ENCODE peak calls at places on chromosomes 1 and 21, in six cellular contexts. One of them, this sample, is unnamed.

GRCh38 chr1:227945891-227946623 is 1.7 kb downstream of the WNT9A start:
- DNase-seq in GM13976: no peak
- DNase-seq in posterior cingulate gyrus: no peak
- DNase-seq in fibroblast of mammary gland: peak
- DNase-seq in fibroblast of the conjunctiva: peak
- DNase-seq in small intestine: peak
- DNase-seq in this sample: no peak

GRCh38 chr21:26117324-26117971 is 53.1 kb downstream of the APP start:
- DNase-seq in fibroblast of the conjunctiva: no peak
- DNase-seq in fibroblast of mammary gland: no peak
- DNase-seq in posterior cingulate gyrus: no peak
- DNase-seq in GM13976: no peak
- DNase-seq in small intestine: no peak
- DNase-seq in this sample: no peak

GRCh38 chr21:37230632-37231246 is 36.4 kb downstream of the VPS26C start:
- DNase-seq in posterior cingulate gyrus: no peak
- DNase-seq in fibroblast of mammary gland: no peak
- DNase-seq in fibroblast of the conjunctiva: no peak
- DNase-seq in small intestine: peak
- DNase-seq in GM13976: no peak
- DNase-seq in this sample: no peak

GRCh38 chr1:53508991-53509663 is 49.9 kb downstream of the DMRTB1 start:
- DNase-seq in fibroblast of mammary gland: peak
- DNase-seq in GM13976: no peak
- DNase-seq in fibroblast of the conjunctiva: no peak
- DNase-seq in small intestine: no peak
- DNase-seq in posterior cingulate gyrus: no peak
- DNase-seq in this sample: no peak

GRCh38 chr1:179025975-179026812 is 500 bp downstream of the FAM20B start:
- DNase-seq in posterior cingulate gyrus: peak
- DNase-seq in fibroblast of the conjunctiva: no peak
- DNase-seq in small intestine: peak
- DNase-seq in GM13976: peak
- DNase-seq in fibroblast of mammary gland: peak
- DNase-seq in this sample: peak

GRCh38 chr1:114342376-114342775 is 168.6 kb downstream of the TRIM33 start:
- DNase-seq in fibroblast of the conjunctiva: no peak
- DNase-seq in posterior cingulate gyrus: no peak
- DNase-seq in small intestine: peak
- DNase-seq in GM13976: no peak
- DNase-seq in fibroblast of mammary gland: no peak
- DNase-seq in this sample: no peak

GRCh38 chr21:17679002-17679600 is 66.4 kb upstream of the BTG3 start:
- DNase-seq in fibroblast of the conjunctiva: peak
- DNase-seq in posterior cingulate gyrus: no peak
- DNase-seq in small intestine: peak
- DNase-seq in fibroblast of mammary gland: peak
- DNase-seq in GM13976: peak
- DNase-seq in this sample: peak

GRCh38 chr1:206971029-206971655 is 882 bp upstream of the FCAMR start:
- DNase-seq in posterior cingulate gyrus: no peak
- DNase-seq in fibroblast of the conjunctiva: no peak
- DNase-seq in GM13976: no peak
- DNase-seq in fibroblast of mammary gland: no peak
- DNase-seq in small intestine: no peak
- DNase-seq in this sample: no peak

GRCh38 chr1:3012511-3013291 is 8.6 kb upstream of the ACTRT2 start:
- DNase-seq in GM13976: peak
- DNase-seq in posterior cingulate gyrus: peak
- DNase-seq in fibroblast of mammary gland: no peak
- DNase-seq in fibroblast of the conjunctiva: no peak
- DNase-seq in small intestine: peak
- DNase-seq in this sample: no peak

GRCh38 chr1:172005856-172006255 is 164.6 kb downstream of the DNM3 start:
- DNase-seq in fibroblast of the conjunctiva: no peak
- DNase-seq in fibroblast of mammary gland: peak
- DNase-seq in small intestine: peak
- DNase-seq in posterior cingulate gyrus: no peak
- DNase-seq in GM13976: no peak
- DNase-seq in this sample: no peak

GRCh38 chr1:76250317-76250716 is 175.8 kb downstream of the ST6GALNAC3 start:
- DNase-seq in posterior cingulate gyrus: no peak
- DNase-seq in small intestine: no peak
- DNase-seq in GM13976: no peak
- DNase-seq in fibroblast of mammary gland: no peak
- DNase-seq in fibroblast of the conjunctiva: no peak
- DNase-seq in this sample: no peak

GRCh38 chr1:93904228-93904627 is 5.0 kb downstream of the GCLM start:
- DNase-seq in fibroblast of the conjunctiva: no peak
- DNase-seq in posterior cingulate gyrus: no peak
- DNase-seq in fibroblast of mammary gland: no peak
- DNase-seq in GM13976: peak
- DNase-seq in small intestine: peak
- DNase-seq in this sample: no peak

GRCh38 chr1:62687421-62687902 is 724 bp downstream of the DOCK7 start:
- DNase-seq in GM13976: peak
- DNase-seq in small intestine: peak
- DNase-seq in fibroblast of the conjunctiva: peak
- DNase-seq in fibroblast of mammary gland: peak
- DNase-seq in posterior cingulate gyrus: peak
- DNase-seq in this sample: no peak

GRCh38 chr1:46244656-46245371 is 2.7 kb upstream of the RAD54L start:
- DNase-seq in fibroblast of mammary gland: peak
- DNase-seq in small intestine: no peak
- DNase-seq in fibroblast of the conjunctiva: peak
- DNase-seq in posterior cingulate gyrus: no peak
- DNase-seq in GM13976: peak
- DNase-seq in this sample: no peak

GRCh38 chr1:11333631-11334030 is 60.6 kb downstream of the UBIAD1 start:
- DNase-seq in fibroblast of mammary gland: no peak
- DNase-seq in small intestine: no peak
- DNase-seq in posterior cingulate gyrus: no peak
- DNase-seq in fibroblast of the conjunctiva: no peak
- DNase-seq in GM13976: no peak
- DNase-seq in this sample: no peak

GRCh38 chr1:4944911-4945310 is 290.5 kb downstream of the AJAP1 start:
- DNase-seq in fibroblast of the conjunctiva: no peak
- DNase-seq in fibroblast of mammary gland: no peak
- DNase-seq in GM13976: no peak
- DNase-seq in small intestine: no peak
- DNase-seq in posterior cingulate gyrus: no peak
- DNase-seq in this sample: no peak

GRCh38 chr1:221868894-221869293 is 127.0 kb upstream of the DUSP10 start:
- DNase-seq in small intestine: no peak
- DNase-seq in fibroblast of mammary gland: peak
- DNase-seq in fibroblast of the conjunctiva: no peak
- DNase-seq in GM13976: no peak
- DNase-seq in posterior cingulate gyrus: no peak
- DNase-seq in this sample: no peak

GRCh38 chr1:52544665-52545525 is 8.0 kb downstream of the TUT4 start:
- DNase-seq in GM13976: no peak
- DNase-seq in fibroblast of mammary gland: no peak
- DNase-seq in small intestine: no peak
- DNase-seq in fibroblast of the conjunctiva: no peak
- DNase-seq in posterior cingulate gyrus: no peak
- DNase-seq in this sample: no peak

GRCh38 chr1:20723537-20724363 is 5.9 kb upstream of the KIF17 start:
- DNase-seq in small intestine: no peak
- DNase-seq in posterior cingulate gyrus: peak
- DNase-seq in GM13976: no peak
- DNase-seq in fibroblast of the conjunctiva: no peak
- DNase-seq in fibroblast of mammary gland: no peak
- DNase-seq in this sample: no peak

GRCh38 chr1:13600762-13601483 is 17.3 kb downstream of the PDPN start:
- DNase-seq in fibroblast of mammary gland: no peak
- DNase-seq in small intestine: no peak
- DNase-seq in posterior cingulate gyrus: no peak
- DNase-seq in fibroblast of the conjunctiva: no peak
- DNase-seq in GM13976: no peak
- DNase-seq in this sample: no peak

GRCh38 chr1:61606448-61607312 is 118.3 kb downstream of the TM2D1 start:
- DNase-seq in posterior cingulate gyrus: no peak
- DNase-seq in fibroblast of mammary gland: peak
- DNase-seq in small intestine: no peak
- DNase-seq in GM13976: no peak
- DNase-seq in fibroblast of the conjunctiva: no peak
- DNase-seq in this sample: no peak

GRCh38 chr1:181100015-181100905 is 11.8 kb downstream of the IER5 start:
- DNase-seq in fibroblast of the conjunctiva: no peak
- DNase-seq in small intestine: no peak
- DNase-seq in posterior cingulate gyrus: no peak
- DNase-seq in GM13976: no peak
- DNase-seq in fibroblast of mammary gland: peak
- DNase-seq in this sample: no peak

GRCh38 chr1:109530457-109531204 is 9.0 kb upstream of the GPR61 start:
- DNase-seq in posterior cingulate gyrus: no peak
- DNase-seq in GM13976: no peak
- DNase-seq in fibroblast of mammary gland: no peak
- DNase-seq in fibroblast of the conjunctiva: no peak
- DNase-seq in small intestine: no peak
- DNase-seq in this sample: peak

GRCh38 chr1:178531897-178532296 is 19.0 kb downstream of the TEX35 start:
- DNase-seq in GM13976: no peak
- DNase-seq in small intestine: no peak
- DNase-seq in fibroblast of the conjunctiva: no peak
- DNase-seq in fibroblast of mammary gland: no peak
- DNase-seq in posterior cingulate gyrus: no peak
- DNase-seq in this sample: no peak

GRCh38 chr1:21254335-21254951 is 35.8 kb downstream of the ECE1 start:
- DNase-seq in GM13976: no peak
- DNase-seq in small intestine: no peak
- DNase-seq in fibroblast of mammary gland: peak
- DNase-seq in posterior cingulate gyrus: peak
- DNase-seq in fibroblast of the conjunctiva: peak
- DNase-seq in this sample: no peak

GRCh38 chr1:234781241-234782056 is 171.5 kb upstream of the IRF2BP2 start:
- DNase-seq in fibroblast of mammary gland: no peak
- DNase-seq in fibroblast of the conjunctiva: no peak
- DNase-seq in small intestine: peak
- DNase-seq in posterior cingulate gyrus: no peak
- DNase-seq in GM13976: no peak
- DNase-seq in this sample: no peak

GRCh38 chr21:43600642-43601397 is 58.5 kb downstream of the HSF2BP start:
- DNase-seq in fibroblast of the conjunctiva: peak
- DNase-seq in posterior cingulate gyrus: no peak
- DNase-seq in GM13976: no peak
- DNase-seq in fibroblast of mammary gland: peak
- DNase-seq in small intestine: no peak
- DNase-seq in this sample: no peak

GRCh38 chr1:96782861-96783260 is 61.3 kb downstream of the PTBP2 start:
- DNase-seq in fibroblast of mammary gland: peak
- DNase-seq in GM13976: no peak
- DNase-seq in small intestine: no peak
- DNase-seq in fibroblast of the conjunctiva: no peak
- DNase-seq in posterior cingulate gyrus: no peak
- DNase-seq in this sample: no peak

GRCh38 chr1:4963251-4963650 is 308.8 kb downstream of the AJAP1 start:
- DNase-seq in fibroblast of mammary gland: peak
- DNase-seq in GM13976: no peak
- DNase-seq in posterior cingulate gyrus: no peak
- DNase-seq in small intestine: no peak
- DNase-seq in fibroblast of the conjunctiva: no peak
- DNase-seq in this sample: no peak

GRCh38 chr21:19981938-19982337 is 1016.3 kb upstream of the NCAM2 start:
- DNase-seq in small intestine: no peak
- DNase-seq in fibroblast of the conjunctiva: no peak
- DNase-seq in posterior cingulate gyrus: no peak
- DNase-seq in fibroblast of mammary gland: no peak
- DNase-seq in GM13976: no peak
- DNase-seq in this sample: no peak

GRCh38 chr1:244651956-244652698 is 799 bp upstream of the DESI2 start:
- DNase-seq in fibroblast of mammary gland: peak
- DNase-seq in posterior cingulate gyrus: no peak
- DNase-seq in fibroblast of the conjunctiva: no peak
- DNase-seq in GM13976: no peak
- DNase-seq in small intestine: no peak
- DNase-seq in this sample: no peak

GRCh38 chr21:38999148-38999547 is 184.1 kb downstream of the PSMG1 start:
- DNase-seq in small intestine: no peak
- DNase-seq in fibroblast of mammary gland: peak
- DNase-seq in fibroblast of the conjunctiva: no peak
- DNase-seq in posterior cingulate gyrus: no peak
- DNase-seq in GM13976: no peak
- DNase-seq in this sample: no peak

GRCh38 chr1:95035536-95035935 is 37.2 kb downstream of the ALG14 start:
- DNase-seq in posterior cingulate gyrus: no peak
- DNase-seq in GM13976: no peak
- DNase-seq in fibroblast of mammary gland: peak
- DNase-seq in small intestine: no peak
- DNase-seq in fibroblast of the conjunctiva: peak
- DNase-seq in this sample: no peak

GRCh38 chr1:66271216-66271903 is 262.6 kb upstream of the SGIP1 start:
- DNase-seq in posterior cingulate gyrus: peak
- DNase-seq in fibroblast of mammary gland: peak
- DNase-seq in small intestine: peak
- DNase-seq in GM13976: no peak
- DNase-seq in fibroblast of the conjunctiva: peak
- DNase-seq in this sample: peak

GRCh38 chr1:183652547-183653467 is at the start of gene APOBEC4:
- DNase-seq in fibroblast of the conjunctiva: no peak
- DNase-seq in fibroblast of mammary gland: no peak
- DNase-seq in small intestine: peak
- DNase-seq in posterior cingulate gyrus: no peak
- DNase-seq in GM13976: no peak
- DNase-seq in this sample: no peak

GRCh38 chr1:158931055-158931737 is at the start of gene PYHIN1:
- DNase-seq in fibroblast of the conjunctiva: no peak
- DNase-seq in posterior cingulate gyrus: no peak
- DNase-seq in small intestine: peak
- DNase-seq in GM13976: no peak
- DNase-seq in fibroblast of mammary gland: no peak
- DNase-seq in this sample: no peak

GRCh38 chr1:156106624-156107488 is 7.7 kb upstream of the LMNA start:
- DNase-seq in fibroblast of mammary gland: peak
- DNase-seq in fibroblast of the conjunctiva: no peak
- DNase-seq in posterior cingulate gyrus: no peak
- DNase-seq in GM13976: no peak
- DNase-seq in small intestine: no peak
- DNase-seq in this sample: no peak